ENCODE peak calls at places on chromosomes 12 and 14, in four cellular contexts. B is SK-N-SH, F is HepG2, Q is K562. A is an unnamed sample.

GRCh38 chr14:94164685-94165431 is 9.3 kb upstream of the PPP4R4 start:
- DNase-seq in B (no peak), F (no peak), Q (no peak), A (no peak)

GRCh38 chr12:24617471-24617870 is 331.4 kb downstream of the BCAT1 start:
- DNase-seq in B (no peak), F (no peak), Q (no peak), A (no peak)

GRCh38 chr12:88339254-88339949 is 197.3 kb downstream of the TMTC3 start:
- DNase-seq in B (no peak), F (no peak), Q (no peak), A (no peak)

GRCh38 chr12:96015672-96016071 is 19.5 kb upstream of the HAL start:
- DNase-seq in B (no peak), F (no peak), Q (no peak), A (peak)

GRCh38 chr12:42482820-42483533 is 106.6 kb downstream of the PRICKLE1 start:
- DNase-seq in B (peak), F (peak), Q (peak), A (peak)

GRCh38 chr14:91996951-91997371 is 42.9 kb downstream of the TRIP11 start:
- DNase-seq in B (peak), F (peak), Q (peak), A (peak)

GRCh38 chr14:100677152-100677924 is 49.4 kb upstream of the DLK1 start:
- DNase-seq in B (peak), F (peak), Q (no peak), A (peak)

GRCh38 chr12:128458301-128458974 is 191.5 kb downstream of the TMEM132C start:
- DNase-seq in B (no peak), F (no peak), Q (no peak), A (no peak)

GRCh38 chr14:105117710-105118385 is 50.7 kb downstream of the JAG2 start:
- DNase-seq in B (no peak), F (no peak), Q (no peak), A (no peak)

GRCh38 chr12:70091021-70091521 is 152.2 kb upstream of the CNOT2 start:
- DNase-seq in B (no peak), F (no peak), Q (peak), A (no peak)

GRCh38 chr14:25537846-25538455 is 488.0 kb upstream of the STXBP6 start:
- DNase-seq in B (peak), F (peak), Q (peak), A (peak)

GRCh38 chr14:69619007-69619406 is 7.6 kb downstream of the SUSD6 start:
- DNase-seq in B (no peak), F (no peak), Q (no peak), A (no peak)
- TF ChIP-seq FOXM1 in B (no peak), F (no peak), Q (no peak), A (no peak)

DNA sequence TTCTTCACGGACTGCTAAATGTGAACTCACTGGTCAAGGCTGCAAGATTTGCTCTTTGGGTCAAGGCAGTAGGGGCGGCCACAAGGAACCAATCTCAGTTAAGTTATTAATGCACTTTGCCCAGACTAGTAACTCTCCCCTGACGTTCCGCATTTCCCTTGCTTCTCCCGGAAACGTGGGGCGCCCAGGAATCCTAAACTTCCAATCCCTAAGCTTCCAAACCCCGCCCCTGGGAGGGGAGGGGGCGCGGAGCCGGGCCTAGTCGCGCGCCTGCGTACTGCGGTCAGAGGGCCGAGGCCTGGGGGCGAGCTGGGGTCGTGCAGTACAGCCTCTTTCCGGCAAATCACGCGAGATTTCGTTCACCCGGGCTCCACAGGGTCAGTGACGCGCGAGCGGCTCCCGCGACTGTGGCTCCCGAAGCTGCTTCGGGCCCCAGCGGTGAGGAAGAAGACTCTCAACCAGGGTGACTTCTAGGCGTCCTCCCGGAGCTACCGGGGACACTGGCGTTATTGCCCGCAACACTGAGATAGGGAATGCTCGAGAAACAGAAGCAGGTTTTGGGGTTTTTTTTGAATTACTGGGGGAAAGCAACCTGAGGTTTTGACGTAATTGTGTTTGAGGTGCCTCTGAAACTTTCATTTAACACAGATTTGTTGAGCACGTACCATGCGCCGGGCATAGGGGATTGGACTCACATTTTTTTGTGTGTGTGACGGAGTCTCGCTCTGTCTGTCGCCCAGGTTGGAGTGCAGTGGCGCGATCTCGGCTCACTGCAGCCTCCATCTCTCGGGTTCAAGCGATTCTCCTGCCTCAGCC is at the start of gene PTGR2:
- DNase-seq in B (peak), F (peak), Q (peak), A (peak)
- TF ChIP-seq FOXM1 in B (no peak), F (no peak), Q (no peak), A (no peak)

DNA sequence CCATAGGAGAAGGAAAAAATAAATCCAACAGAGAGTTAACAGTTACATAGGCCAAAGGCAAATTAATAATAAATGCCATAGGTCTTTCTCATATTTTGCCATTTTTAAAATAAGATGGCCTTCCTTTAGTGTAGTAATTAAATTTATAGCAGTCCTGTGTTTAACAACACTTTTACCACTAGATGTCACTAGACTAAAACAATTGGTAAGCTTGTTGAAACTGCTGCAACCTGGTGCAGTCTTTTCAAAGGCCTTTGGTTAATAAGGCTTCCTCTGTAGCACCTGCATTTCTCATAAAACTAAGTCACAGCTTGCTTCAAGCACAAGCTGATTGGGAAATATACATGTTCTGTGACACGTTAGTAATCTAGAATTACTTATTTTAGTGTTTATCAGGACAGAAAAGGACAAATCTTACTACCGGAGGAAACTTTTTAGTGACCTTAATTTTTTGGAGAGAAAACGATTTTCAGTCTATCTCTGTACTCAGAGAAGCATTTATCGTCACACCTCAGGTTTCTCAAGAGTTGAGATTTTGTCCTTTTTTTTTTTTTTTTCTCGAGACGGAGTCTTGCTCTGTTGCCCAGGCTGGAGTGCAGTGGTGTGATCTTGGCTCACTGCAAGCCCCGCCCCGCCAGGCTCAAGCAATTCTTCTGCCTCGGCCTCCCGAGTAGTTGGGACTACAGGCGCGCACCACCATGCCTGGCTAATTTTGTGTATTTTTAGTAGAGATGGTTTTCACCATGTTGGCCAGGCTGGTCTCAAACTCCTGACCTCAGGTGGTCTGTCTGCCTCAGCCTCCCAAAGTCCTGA is 20.0 kb downstream of the BORCS5 start:
- DNase-seq in B (peak), F (peak), Q (peak), A (peak)
- TF ChIP-seq FOXM1 in B (no peak), F (no peak), Q (no peak), A (no peak)

DNA sequence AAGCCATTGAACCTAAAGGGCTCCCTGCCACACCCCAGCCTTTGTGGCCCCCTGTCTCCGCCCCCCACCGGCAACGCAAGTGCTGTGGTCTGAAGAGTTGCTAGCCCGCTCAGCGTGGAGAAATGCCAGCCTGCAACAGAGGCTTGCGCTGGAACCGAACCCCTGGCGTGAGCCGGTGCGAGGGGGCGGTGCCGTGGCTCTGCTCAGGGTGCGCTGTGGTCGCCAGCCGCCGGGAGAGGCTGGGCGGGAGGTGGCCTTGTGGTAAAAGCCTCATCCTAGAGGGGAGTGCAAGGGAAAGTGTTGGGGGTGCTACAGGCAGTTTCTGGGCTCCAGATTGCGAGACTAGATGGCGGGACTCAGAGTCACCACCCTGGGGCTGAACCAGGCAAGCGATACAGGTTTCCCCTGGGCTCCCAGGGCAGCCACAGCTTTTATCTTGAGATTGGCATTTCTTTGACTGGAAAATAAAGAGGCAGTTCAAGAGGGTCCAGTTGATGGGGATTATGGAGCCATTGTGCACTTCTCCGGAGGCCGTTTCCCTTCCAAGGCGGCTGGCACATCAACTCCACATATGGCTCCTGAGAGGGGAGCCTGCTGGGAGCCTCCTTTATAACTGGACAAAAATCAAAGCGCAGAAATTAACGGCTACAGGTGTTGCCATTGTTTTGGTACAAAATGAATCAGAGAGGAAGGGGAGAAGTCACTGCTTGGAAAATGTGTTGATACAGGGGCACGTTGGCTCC is 2.3 kb downstream of the PLXNC1 start:
- DNase-seq in B (peak), F (no peak), Q (no peak), A (no peak)
- TF ChIP-seq FOXM1 in B (no peak), F (no peak), Q (no peak), A (no peak)

GRCh38 chr12:31600252-31600651 is 9.3 kb upstream of the DENND5B start:
- DNase-seq in B (no peak), F (no peak), Q (no peak), A (no peak)

GRCh38 chr12:31597066-31597465 is 6.1 kb upstream of the DENND5B start:
- DNase-seq in B (no peak), F (no peak), Q (no peak), A (no peak)

GRCh38 chr12:31600764-31601163 is 9.8 kb upstream of the DENND5B start:
- DNase-seq in B (no peak), F (no peak), Q (no peak), A (no peak)

GRCh38 chr12:31594681-31595080 is 3.7 kb upstream of the DENND5B start:
- DNase-seq in B (no peak), F (no peak), Q (no peak), A (no peak)

GRCh38 chr12:31599053-31599452 is 8.1 kb upstream of the DENND5B start:
- DNase-seq in B (no peak), F (no peak), Q (no peak), A (no peak)
- TF ChIP-seq FOXM1 in B (no peak), F (no peak), Q (no peak), A (no peak)